ENCODE peak calls at places on chromosome 9, in five cellular contexts. One of them, this sample, is unnamed.

GRCh38 chr9:95440447-95440846 is 76.3 kb downstream of the PTCH1 start:
- DNase-seq in GM12878: no peak
- DNase-seq in A549: no peak
- DNase-seq in K562: no peak
- DNase-seq in HepG2: no peak
- DNase-seq in this sample: no peak

GRCh38 chr9:99335280-99335679 is 113.2 kb downstream of the SEC61B start:
- DNase-seq in HepG2: no peak
- DNase-seq in K562: no peak
- DNase-seq in A549: no peak
- DNase-seq in GM12878: peak
- DNase-seq in this sample: no peak

GRCh38 chr9:16718296-16718695 is 152.2 kb downstream of the BNC2 start:
- DNase-seq in HepG2: no peak
- DNase-seq in GM12878: no peak
- DNase-seq in A549: no peak
- DNase-seq in K562: no peak
- DNase-seq in this sample: no peak

GRCh38 chr9:10661376-10661775 is 48.6 kb upstream of the PTPRD start:
- DNase-seq in A549: no peak
- DNase-seq in GM12878: no peak
- DNase-seq in HepG2: no peak
- DNase-seq in K562: no peak
- DNase-seq in this sample: no peak

GRCh38 chr9:125759812-125760134 is 12.6 kb downstream of the PBX3 start:
- DNase-seq in HepG2: no peak
- DNase-seq in A549: no peak
- DNase-seq in K562: no peak
- DNase-seq in GM12878: no peak
- DNase-seq in this sample: no peak

GRCh38 chr9:12812710-12813109 is 37.9 kb downstream of the LURAP1L start:
- DNase-seq in HepG2: no peak
- DNase-seq in GM12878: no peak
- DNase-seq in A549: no peak
- DNase-seq in K562: no peak
- DNase-seq in this sample: no peak

GRCh38 chr9:75067894-75068293 is 20.1 kb downstream of the NMRK1 start:
- DNase-seq in K562: no peak
- DNase-seq in A549: no peak
- DNase-seq in HepG2: no peak
- DNase-seq in GM12878: no peak
- DNase-seq in this sample: no peak

GRCh38 chr9:27865031-27865438 is 291.8 kb upstream of the C9orf72 start:
- DNase-seq in K562: no peak
- DNase-seq in GM12878: no peak
- DNase-seq in A549: no peak
- DNase-seq in HepG2: no peak
- DNase-seq in this sample: no peak

GRCh38 chr9:27162045-27162444 is 53.0 kb downstream of the TEK start:
- DNase-seq in A549: no peak
- DNase-seq in K562: no peak
- DNase-seq in GM12878: no peak
- DNase-seq in HepG2: no peak
- DNase-seq in this sample: no peak

GRCh38 chr9:107751522-107752235 is 262.1 kb upstream of the KLF4 start:
- DNase-seq in GM12878: peak
- DNase-seq in K562: peak
- DNase-seq in A549: peak
- DNase-seq in HepG2: peak
- DNase-seq in this sample: no peak

GRCh38 chr9:108439967-108440366 is 415.8 kb downstream of the ACTL7B start:
- DNase-seq in K562: no peak
- DNase-seq in GM12878: no peak
- DNase-seq in A549: no peak
- DNase-seq in HepG2: no peak
- DNase-seq in this sample: no peak

GRCh38 chr9:91751922-91752321 is 198.1 kb downstream of the ROR2 start:
- DNase-seq in A549: no peak
- DNase-seq in K562: no peak
- DNase-seq in HepG2: no peak
- DNase-seq in GM12878: no peak
- DNase-seq in this sample: no peak

GRCh38 chr9:16689352-16689938 is 181.0 kb downstream of the BNC2 start:
- DNase-seq in HepG2: no peak
- DNase-seq in GM12878: no peak
- DNase-seq in K562: no peak
- DNase-seq in A549: peak
- DNase-seq in this sample: no peak

GRCh38 chr9:38091310-38092199 is 22.5 kb upstream of the SHB start:
- DNase-seq in HepG2: no peak
- DNase-seq in A549: no peak
- DNase-seq in K562: no peak
- DNase-seq in GM12878: no peak
- DNase-seq in this sample: no peak

GRCh38 chr9:16417101-16417500 is 453.4 kb downstream of the BNC2 start:
- DNase-seq in K562: no peak
- DNase-seq in A549: peak
- DNase-seq in HepG2: no peak
- DNase-seq in GM12878: peak
- DNase-seq in this sample: no peak

GRCh38 chr9:112665347-112665746 is 52.6 kb downstream of the INIP start:
- DNase-seq in HepG2: no peak
- DNase-seq in GM12878: no peak
- DNase-seq in K562: peak
- DNase-seq in A549: peak
- DNase-seq in this sample: no peak

GRCh38 chr9:134475051-134475790 is 149.0 kb downstream of the RXRA start:
- DNase-seq in A549: peak
- DNase-seq in HepG2: no peak
- DNase-seq in K562: no peak
- DNase-seq in GM12878: no peak
- DNase-seq in this sample: no peak

GRCh38 chr9:114417511-114417910 is 29.7 kb upstream of the AKNA start:
- DNase-seq in K562: no peak
- DNase-seq in A549: no peak
- DNase-seq in GM12878: no peak
- DNase-seq in HepG2: no peak
- DNase-seq in this sample: no peak

GRCh38 chr9:132973713-132974112 is 4.8 kb upstream of the GFI1B start:
- DNase-seq in K562: peak
- DNase-seq in A549: peak
- DNase-seq in HepG2: no peak
- DNase-seq in GM12878: no peak
- DNase-seq in this sample: no peak

GRCh38 chr9:128675382-128675781 is 13.6 kb upstream of the SET start:
- DNase-seq in K562: no peak
- DNase-seq in HepG2: no peak
- DNase-seq in A549: no peak
- DNase-seq in GM12878: no peak
- DNase-seq in this sample: no peak

GRCh38 chr9:87857141-87857947 is 25.3 kb upstream of the SPATA31E1 start:
- DNase-seq in HepG2: no peak
- DNase-seq in A549: no peak
- DNase-seq in GM12878: no peak
- DNase-seq in K562: no peak
- DNase-seq in this sample: no peak

GRCh38 chr9:120855827-120856636 is 13.3 kb upstream of the PSMD5 start:
- DNase-seq in A549: no peak
- DNase-seq in K562: no peak
- DNase-seq in HepG2: no peak
- DNase-seq in GM12878: no peak
- DNase-seq in this sample: no peak

GRCh38 chr9:15146121-15146820 is 160.7 kb downstream of the TTC39B start:
- DNase-seq in K562: no peak
- DNase-seq in A549: no peak
- DNase-seq in GM12878: no peak
- DNase-seq in HepG2: no peak
- DNase-seq in this sample: no peak

GRCh38 chr9:98427491-98427890 is 172.0 kb upstream of the TBC1D2 start:
- DNase-seq in K562: no peak
- DNase-seq in A549: no peak
- DNase-seq in HepG2: no peak
- DNase-seq in GM12878: no peak
- DNase-seq in this sample: no peak

GRCh38 chr9:121895836-121896544 is 197.1 kb downstream of the TTLL11 start:
- DNase-seq in K562: no peak
- DNase-seq in HepG2: peak
- DNase-seq in A549: peak
- DNase-seq in GM12878: no peak
- DNase-seq in this sample: no peak

GRCh38 chr9:93673271-93673843 is 97.0 kb downstream of the PHF2 start:
- DNase-seq in HepG2: no peak
- DNase-seq in A549: no peak
- DNase-seq in GM12878: no peak
- DNase-seq in K562: no peak
- DNase-seq in this sample: no peak

GRCh38 chr9:110115341-110115820 is 92.6 kb downstream of the C9orf152 start:
- DNase-seq in K562: no peak
- DNase-seq in HepG2: no peak
- DNase-seq in GM12878: no peak
- DNase-seq in A549: no peak
- DNase-seq in this sample: no peak
- TF ChIP-seq HDAC2 in K562: no peak
- TF ChIP-seq HDAC2 in HepG2: no peak
- TF ChIP-seq HDAC2 in GM12878: no peak
- TF ChIP-seq HDAC2 in A549: no peak
- TF ChIP-seq HDAC2 in this sample: no peak

GRCh38 chr9:21413089-21414023 is 4.4 kb downstream of the IFNA8 start:
- DNase-seq in A549: no peak
- DNase-seq in GM12878: no peak
- DNase-seq in HepG2: no peak
- DNase-seq in K562: no peak
- DNase-seq in this sample: no peak
- TF ChIP-seq HDAC2 in A549: no peak
- TF ChIP-seq HDAC2 in GM12878: no peak
- TF ChIP-seq HDAC2 in HepG2: no peak
- TF ChIP-seq HDAC2 in K562: no peak
- TF ChIP-seq HDAC2 in this sample: no peak

GRCh38 chr9:34227445-34227844 is 48.6 kb downstream of the UBAP1 start:
- DNase-seq in HepG2: no peak
- DNase-seq in K562: peak
- DNase-seq in A549: no peak
- DNase-seq in GM12878: no peak
- DNase-seq in this sample: no peak
- TF ChIP-seq HDAC2 in HepG2: no peak
- TF ChIP-seq HDAC2 in K562: no peak
- TF ChIP-seq HDAC2 in A549: no peak
- TF ChIP-seq HDAC2 in GM12878: no peak
- TF ChIP-seq HDAC2 in this sample: no peak

DNA sequence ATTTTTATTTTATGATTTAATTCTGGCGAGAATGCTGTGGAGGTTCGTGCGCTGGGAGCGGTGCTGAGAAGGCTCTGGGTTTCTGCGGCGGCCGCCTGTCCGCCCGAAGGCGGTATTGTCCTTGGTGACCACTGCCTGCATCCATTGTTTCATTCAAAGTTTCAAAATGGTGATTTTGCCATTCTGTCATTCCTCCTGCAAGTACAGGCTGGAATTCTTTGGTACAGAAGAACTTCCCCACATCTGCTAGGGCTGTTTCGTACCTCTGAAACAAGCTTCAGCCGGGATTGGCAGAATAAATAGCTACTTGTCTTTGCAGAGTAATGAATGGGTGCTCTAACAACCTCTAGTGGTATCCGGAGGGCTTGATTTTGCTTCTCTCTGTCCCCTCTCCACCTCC is 112.6 kb upstream of the CACNA1B start:
- DNase-seq in K562: no peak
- DNase-seq in A549: no peak
- DNase-seq in GM12878: no peak
- DNase-seq in HepG2: no peak
- DNase-seq in this sample: no peak
- TF ChIP-seq HDAC2 in K562: no peak
- TF ChIP-seq HDAC2 in A549: no peak
- TF ChIP-seq HDAC2 in GM12878: no peak
- TF ChIP-seq HDAC2 in HepG2: no peak
- TF ChIP-seq HDAC2 in this sample: no peak

GRCh38 chr9:84504360-84504759 is 163.8 kb upstream of the SLC28A3 start:
- DNase-seq in A549: no peak
- DNase-seq in GM12878: no peak
- DNase-seq in K562: no peak
- DNase-seq in HepG2: no peak
- DNase-seq in this sample: no peak
- TF ChIP-seq HDAC2 in A549: no peak
- TF ChIP-seq HDAC2 in GM12878: no peak
- TF ChIP-seq HDAC2 in K562: no peak
- TF ChIP-seq HDAC2 in HepG2: no peak
- TF ChIP-seq HDAC2 in this sample: no peak

DNA sequence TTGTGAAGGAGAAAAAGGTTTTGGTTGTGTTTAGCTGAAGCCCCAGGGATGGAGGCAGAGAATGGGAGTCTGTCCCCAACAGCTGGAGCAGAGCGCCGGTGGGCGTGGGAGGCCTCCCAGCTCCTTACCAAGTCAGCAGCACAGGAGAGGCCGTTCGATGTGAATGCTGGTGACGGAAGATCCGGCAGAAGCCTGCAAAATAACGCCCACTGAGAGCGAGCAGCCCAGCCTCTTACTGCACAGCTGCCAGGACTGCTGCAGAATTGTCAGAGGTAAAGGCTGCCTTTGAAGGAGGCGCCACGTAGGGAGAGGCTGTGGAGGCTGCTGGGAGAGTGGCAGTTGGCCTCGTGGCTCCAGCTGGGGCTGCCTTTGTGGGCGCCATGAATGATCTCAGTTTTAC is 26.2 kb downstream of the ANGPTL2 start:
- DNase-seq in K562: peak
- DNase-seq in A549: no peak
- DNase-seq in GM12878: no peak
- DNase-seq in HepG2: no peak
- DNase-seq in this sample: no peak
- TF ChIP-seq HDAC2 in K562: no peak
- TF ChIP-seq HDAC2 in A549: no peak
- TF ChIP-seq HDAC2 in GM12878: no peak
- TF ChIP-seq HDAC2 in HepG2: no peak
- TF ChIP-seq HDAC2 in this sample: no peak

GRCh38 chr9:96883922-96884321 is 29.6 kb upstream of the ZNF782 start:
- DNase-seq in GM12878: no peak
- DNase-seq in HepG2: no peak
- DNase-seq in K562: no peak
- DNase-seq in A549: no peak
- DNase-seq in this sample: no peak
- TF ChIP-seq HDAC2 in GM12878: no peak
- TF ChIP-seq HDAC2 in HepG2: no peak
- TF ChIP-seq HDAC2 in K562: no peak
- TF ChIP-seq HDAC2 in A549: no peak
- TF ChIP-seq HDAC2 in this sample: no peak

This sample was measured in H1.